ENCODE peak calls at places on chromosomes 4 and X, in four cellular contexts. One of them, this sample, is unnamed.

GRCh38 chr4:140642674-140643437 is 74.1 kb upstream of the UCP1 start:
- DNase-seq in fibroblast of pulmonary artery: no peak
- DNase-seq in mucosa of descending colon: no peak
- DNase-seq in IMR-90: no peak
- DNase-seq in this sample: no peak

GRCh38 chr4:121900132-121900983 is 30.1 kb upstream of the BBS7 start:
- DNase-seq in fibroblast of pulmonary artery: peak; percentile 73
- DNase-seq in mucosa of descending colon: peak; percentile 70
- DNase-seq in IMR-90: peak; percentile 61
- DNase-seq in this sample: peak; percentile 35

GRCh38 chr4:180434131-180434895 is 1808.9 kb upstream of the TENM3 start:
- DNase-seq in fibroblast of pulmonary artery: no peak
- DNase-seq in mucosa of descending colon: no peak
- DNase-seq in IMR-90: no peak
- DNase-seq in this sample: no peak

GRCh38 chrX:77442728-77443127 is 4.5 kb upstream of the FGF16 start:
- DNase-seq in fibroblast of pulmonary artery: peak; percentile 67
- DNase-seq in mucosa of descending colon: no peak
- DNase-seq in IMR-90: peak; percentile 81
- DNase-seq in this sample: no peak

GRCh38 chr4:142719854-142720541 is 126.1 kb downstream of the INPP4B start:
- DNase-seq in fibroblast of pulmonary artery: peak; percentile 50
- DNase-seq in mucosa of descending colon: peak; percentile 10
- DNase-seq in IMR-90: peak; percentile 21
- DNase-seq in this sample: no peak

GRCh38 chr4:87961993-87962791 is 13.3 kb upstream of the SPP1 start:
- DNase-seq in fibroblast of pulmonary artery: peak; percentile 36
- DNase-seq in mucosa of descending colon: no peak
- DNase-seq in IMR-90: peak; percentile 47
- DNase-seq in this sample: no peak

GRCh38 chr4:181819951-181820350 is 423.3 kb upstream of the TENM3 start:
- DNase-seq in fibroblast of pulmonary artery: no peak
- DNase-seq in mucosa of descending colon: no peak
- DNase-seq in IMR-90: peak; percentile 49
- DNase-seq in this sample: no peak

GRCh38 chr4:148514041-148514440 is 71.8 kb upstream of the NR3C2 start:
- DNase-seq in fibroblast of pulmonary artery: no peak
- DNase-seq in mucosa of descending colon: no peak
- DNase-seq in IMR-90: peak; percentile 17
- DNase-seq in this sample: no peak

GRCh38 chr4:71498002-71498401 is 159.2 kb downstream of the SLC4A4 start:
- DNase-seq in fibroblast of pulmonary artery: peak; percentile 17
- DNase-seq in mucosa of descending colon: no peak
- DNase-seq in IMR-90: peak; percentile 69
- DNase-seq in this sample: no peak

GRCh38 chr4:6362896-6363295 is 93.2 kb downstream of the WFS1 start:
- DNase-seq in fibroblast of pulmonary artery: peak; percentile 46
- DNase-seq in mucosa of descending colon: peak; percentile 35
- DNase-seq in IMR-90: peak; percentile 27
- DNase-seq in this sample: no peak

GRCh38 chr4:183838987-183839712 is 66.0 kb upstream of the STOX2 start:
- DNase-seq in fibroblast of pulmonary artery: peak; percentile 31
- DNase-seq in mucosa of descending colon: no peak
- DNase-seq in IMR-90: peak; percentile 15
- DNase-seq in this sample: no peak

DNA sequence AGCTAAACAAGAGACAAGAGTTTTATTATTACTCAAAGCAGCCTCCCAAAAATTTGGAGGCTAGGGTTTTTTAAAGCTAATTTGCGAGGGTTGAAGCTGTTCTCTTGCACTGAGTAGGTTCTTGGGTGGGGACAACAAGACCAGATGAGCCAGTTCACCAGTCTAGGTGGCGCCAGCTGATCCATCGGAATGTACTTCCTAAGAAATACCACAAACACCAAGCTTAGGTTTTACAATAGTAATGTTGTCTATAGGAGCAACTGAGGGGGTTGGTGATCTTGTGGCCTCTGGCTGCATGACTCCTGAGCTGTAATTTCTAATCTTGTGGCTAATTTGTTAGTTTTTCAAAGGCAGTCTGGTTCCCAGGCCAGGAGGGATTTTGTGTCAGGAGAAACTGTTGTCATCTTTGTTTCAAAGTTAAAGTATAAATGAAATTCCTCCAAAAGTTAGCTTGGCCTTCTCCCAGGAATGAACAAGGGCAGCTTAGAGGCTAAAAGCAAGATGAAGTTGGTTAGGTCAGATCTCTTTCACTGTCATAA is 130.6 kb downstream of the SLC7A11 start:
- DNase-seq in fibroblast of pulmonary artery: peak; percentile 64
- DNase-seq in mucosa of descending colon: no peak
- DNase-seq in IMR-90: peak; percentile 29
- DNase-seq in this sample: no peak
- H3K4me3 ChIP-seq in fibroblast of pulmonary artery: no peak overlapping the region
- H3K4me3 ChIP-seq in mucosa of descending colon: no peak overlapping the region
- H3K4me3 ChIP-seq in IMR-90: no peak overlapping the region
- H3K4me3 ChIP-seq in this sample: no peak overlapping the region

DNA sequence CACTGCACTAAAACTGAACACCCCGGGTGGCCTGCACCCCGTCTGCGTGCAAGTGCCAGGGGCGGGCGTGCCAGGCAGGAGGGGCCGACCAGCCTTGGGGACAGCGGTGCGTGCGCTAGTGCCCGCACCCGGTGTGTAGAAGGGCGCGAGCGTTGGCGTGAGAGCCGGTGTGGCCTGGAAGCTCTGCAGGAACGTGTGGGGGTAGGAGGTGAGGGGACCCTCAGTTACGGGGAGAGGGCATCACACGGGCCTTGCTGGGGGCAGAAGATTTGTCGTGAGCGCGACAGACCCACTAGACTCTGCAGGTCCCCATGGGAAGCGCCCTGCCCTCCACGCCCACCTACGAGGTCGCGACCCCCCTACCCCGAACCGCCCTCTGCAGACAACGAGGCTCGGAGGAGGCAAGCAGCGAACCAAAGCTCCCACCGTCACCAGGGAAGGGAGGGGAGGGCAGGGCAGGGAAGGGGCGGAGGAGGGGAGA is 105.8 kb downstream of the FAM53A start:
- DNase-seq in fibroblast of pulmonary artery: no peak
- DNase-seq in mucosa of descending colon: no peak
- DNase-seq in IMR-90: no peak
- DNase-seq in this sample: no peak
- H3K4me3 ChIP-seq in fibroblast of pulmonary artery: peak overlapping the region; percentile 59
- H3K4me3 ChIP-seq in mucosa of descending colon: no peak overlapping the region
- H3K4me3 ChIP-seq in IMR-90: no peak overlapping the region
- H3K4me3 ChIP-seq in this sample: no peak overlapping the region

GRCh38 chr4:137124278-137124932 is 407.9 kb downstream of the PCDH18 start:
- DNase-seq in fibroblast of pulmonary artery: peak; percentile 79
- DNase-seq in mucosa of descending colon: peak; percentile 3
- DNase-seq in IMR-90: peak; percentile 79
- DNase-seq in this sample: no peak

GRCh38 chr4:137122876-137123275 is 409.4 kb downstream of the PCDH18 start:
- DNase-seq in fibroblast of pulmonary artery: no peak
- DNase-seq in mucosa of descending colon: no peak
- DNase-seq in IMR-90: no peak
- DNase-seq in this sample: no peak

GRCh38 chr4:137129471-137130244 is 402.6 kb downstream of the PCDH18 start:
- DNase-seq in fibroblast of pulmonary artery: peak; percentile 3
- DNase-seq in mucosa of descending colon: no peak
- DNase-seq in IMR-90: peak; percentile 67
- DNase-seq in this sample: no peak

DNA sequence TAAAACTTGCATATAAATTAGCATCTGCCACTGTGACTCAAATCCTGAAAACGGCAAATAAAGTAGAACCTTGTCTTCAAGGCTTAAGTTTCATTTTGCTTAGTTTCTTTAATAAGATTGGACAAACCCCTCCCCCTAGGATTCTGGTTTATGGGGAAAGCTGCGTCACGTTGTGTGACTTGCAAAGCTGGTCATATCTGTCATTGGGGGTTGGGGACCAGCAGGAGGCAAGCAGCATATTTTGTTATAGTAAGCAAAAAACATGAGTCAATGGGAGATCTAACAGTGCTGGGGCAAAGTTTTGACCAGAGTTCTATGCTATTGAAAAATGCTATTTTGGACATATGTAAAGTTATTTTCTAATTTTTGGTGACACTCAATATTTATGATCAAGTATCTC is 407.3 kb downstream of the PCDH18 start:
- DNase-seq in fibroblast of pulmonary artery: peak; percentile 38
- DNase-seq in mucosa of descending colon: peak; percentile 7
- DNase-seq in IMR-90: peak; percentile 55
- DNase-seq in this sample: no peak
- H3K4me3 ChIP-seq in fibroblast of pulmonary artery: peak overlapping the region; percentile 46
- H3K4me3 ChIP-seq in mucosa of descending colon: no peak overlapping the region
- H3K4me3 ChIP-seq in IMR-90: peak overlapping the region; percentile 44
- H3K4me3 ChIP-seq in this sample: peak overlapping the region; percentile 28

DNA sequence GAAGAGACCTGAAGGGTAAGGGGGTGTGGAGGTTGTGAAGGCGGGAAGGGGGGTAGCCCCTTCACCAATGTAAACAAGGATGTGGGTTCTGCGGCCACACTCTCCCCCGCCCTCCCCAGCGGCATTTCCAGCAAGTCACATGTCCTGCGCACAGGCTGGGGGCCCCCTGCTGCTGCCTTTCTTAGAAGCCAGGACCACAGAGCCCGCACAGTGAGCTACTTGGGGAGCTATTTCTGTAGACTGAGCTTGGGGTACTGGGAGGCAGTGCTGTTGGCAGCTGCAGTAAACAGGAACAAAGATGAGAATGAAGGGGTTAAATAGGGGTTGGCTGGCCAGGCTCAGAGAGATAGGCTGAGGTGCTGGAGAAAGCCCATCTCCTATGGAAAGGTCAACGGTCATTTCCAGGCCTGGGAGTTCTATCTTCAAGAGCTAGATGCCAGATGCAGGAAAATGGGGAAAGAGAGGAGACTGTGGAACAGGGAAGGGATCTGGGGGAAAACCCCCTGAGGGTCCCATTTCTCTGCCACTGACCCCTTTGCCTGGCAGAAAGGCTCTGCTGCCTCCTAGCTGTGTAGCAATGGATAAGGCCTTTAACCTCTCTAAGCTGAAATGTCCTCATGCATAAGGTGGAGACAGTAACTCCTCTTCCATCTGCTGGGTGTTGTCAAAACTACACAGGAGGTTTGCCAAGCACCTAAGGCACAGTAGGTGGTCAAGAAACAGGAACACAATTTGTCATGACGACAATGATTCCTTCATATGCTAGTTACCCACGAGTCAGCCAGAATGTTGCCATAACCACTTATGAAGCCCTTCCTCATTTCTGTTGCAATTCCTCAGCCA is 18.5 kb upstream of the PIM2 start:
- DNase-seq in fibroblast of pulmonary artery: peak; percentile 14
- DNase-seq in mucosa of descending colon: peak; percentile 65
- DNase-seq in IMR-90: no peak
- DNase-seq in this sample: peak; percentile 72
- H3K4me3 ChIP-seq in fibroblast of pulmonary artery: no peak overlapping the region
- H3K4me3 ChIP-seq in mucosa of descending colon: no peak overlapping the region
- H3K4me3 ChIP-seq in IMR-90: no peak overlapping the region
- H3K4me3 ChIP-seq in this sample: no peak overlapping the region

GRCh38 chr4:174216935-174217272 is 66.6 kb downstream of the FBXO8 start:
- DNase-seq in fibroblast of pulmonary artery: no peak
- DNase-seq in mucosa of descending colon: no peak
- DNase-seq in IMR-90: no peak
- DNase-seq in this sample: no peak

GRCh38 chr4:174215936-174216699 is 67.3 kb downstream of the FBXO8 start:
- DNase-seq in fibroblast of pulmonary artery: no peak
- DNase-seq in mucosa of descending colon: no peak
- DNase-seq in IMR-90: no peak
- DNase-seq in this sample: no peak

GRCh38 chr4:174215055-174215454 is 68.4 kb downstream of the FBXO8 start:
- DNase-seq in fibroblast of pulmonary artery: no peak
- DNase-seq in mucosa of descending colon: no peak
- DNase-seq in IMR-90: no peak
- DNase-seq in this sample: no peak

GRCh38 chr4:174217273-174218126 is 66.0 kb downstream of the FBXO8 start:
- DNase-seq in fibroblast of pulmonary artery: peak; percentile 60
- DNase-seq in mucosa of descending colon: no peak
- DNase-seq in IMR-90: peak; percentile 37
- DNase-seq in this sample: no peak

DNA sequence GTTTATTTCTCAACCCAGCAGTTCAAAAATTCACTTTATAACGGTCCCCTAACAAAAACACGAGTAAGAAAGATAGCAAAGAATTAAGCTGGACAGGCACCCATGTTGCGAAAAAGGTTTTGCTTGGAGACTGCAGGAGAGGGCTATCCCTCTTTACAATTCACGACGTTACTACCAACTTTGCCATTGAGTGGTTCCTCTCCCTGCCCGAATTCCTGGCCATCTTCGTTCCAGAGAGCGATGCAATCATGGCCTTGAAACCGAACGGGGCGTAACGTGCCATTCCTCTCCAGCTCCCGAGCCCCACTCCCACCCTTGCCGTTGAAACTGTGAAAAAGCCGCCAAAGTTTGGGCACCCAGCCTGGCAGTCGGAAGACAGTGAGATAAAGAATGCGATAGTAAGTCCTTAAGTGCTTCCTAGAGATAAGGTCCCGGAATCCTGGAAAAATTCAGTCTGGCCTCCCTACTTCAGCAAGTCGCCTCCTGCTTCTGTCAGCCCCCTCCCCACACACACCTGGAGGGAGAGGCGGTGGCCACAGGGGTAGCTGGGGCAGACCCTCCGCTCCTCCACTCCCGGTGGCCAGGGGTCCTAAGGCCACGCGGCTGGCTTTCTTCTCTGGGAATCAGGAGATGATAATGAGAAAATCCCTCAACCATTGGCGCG is 65.2 kb downstream of the FBXO8 start:
- DNase-seq in fibroblast of pulmonary artery: peak; percentile 30
- DNase-seq in mucosa of descending colon: no peak
- DNase-seq in IMR-90: no peak
- DNase-seq in this sample: no peak
- H3K4me3 ChIP-seq in fibroblast of pulmonary artery: peak overlapping the region; percentile 48
- H3K4me3 ChIP-seq in mucosa of descending colon: no peak overlapping the region
- H3K4me3 ChIP-seq in IMR-90: no peak overlapping the region
- H3K4me3 ChIP-seq in this sample: peak overlapping the region; percentile 32

GRCh38 chr4:111398906-111399330 is 746.3 kb upstream of the FAM241A start:
- DNase-seq in fibroblast of pulmonary artery: peak; percentile 10
- DNase-seq in mucosa of descending colon: peak; percentile 5
- DNase-seq in IMR-90: peak; percentile 17
- DNase-seq in this sample: no peak
- H3K4me3 ChIP-seq in fibroblast of pulmonary artery: no peak overlapping the region
- H3K4me3 ChIP-seq in mucosa of descending colon: no peak overlapping the region
- H3K4me3 ChIP-seq in IMR-90: no peak overlapping the region
- H3K4me3 ChIP-seq in this sample: no peak overlapping the region

DNA sequence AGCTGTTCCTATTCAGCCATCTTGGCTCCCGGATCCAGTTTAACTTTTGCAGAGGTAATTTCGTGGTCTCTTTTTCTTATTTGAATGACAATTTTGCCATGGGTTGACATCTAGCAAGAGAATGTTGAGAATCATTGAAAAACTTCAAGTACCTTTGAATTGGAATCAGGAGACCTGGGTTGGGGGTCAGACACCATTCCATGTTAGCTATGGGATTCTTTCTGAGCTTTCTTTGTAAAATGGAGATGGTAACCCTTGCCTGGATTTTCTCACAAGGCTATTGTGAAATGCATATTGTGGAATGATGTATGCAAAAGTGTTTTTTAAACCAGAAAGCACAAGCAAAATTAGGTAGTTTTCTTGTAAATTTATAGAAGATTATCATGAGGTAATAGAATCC is 79.1 kb upstream of the HAND2 start:
- DNase-seq in fibroblast of pulmonary artery: no peak
- DNase-seq in mucosa of descending colon: no peak
- DNase-seq in IMR-90: no peak
- DNase-seq in this sample: no peak
- H3K4me3 ChIP-seq in fibroblast of pulmonary artery: no peak overlapping the region
- H3K4me3 ChIP-seq in mucosa of descending colon: no peak overlapping the region
- H3K4me3 ChIP-seq in IMR-90: no peak overlapping the region
- H3K4me3 ChIP-seq in this sample: no peak overlapping the region

This sample was measured in stomach.